ENCODE peak calls at places on chromosomes 2 and 18, in ten cellular contexts. L is cardiac muscle cell; R is GM23248; T is lower lobe of right lung; N is adrenal gland; K is GM23338; C is endothelial cell of umbilical vein; H is CD8-positive, alpha-beta memory T cell; X is SK-N-SH; Z is upper lobe of right lung. D is an unnamed sample.

GRCh38 chr2:81445176-81445575 is 1140.6 kb upstream of the LRRTM1 start:
- DNase-seq in L (no peak), R (no peak), T (no peak), N (no peak), K (no peak), C (no peak), H (no peak), X (no peak), Z (no peak), D (no peak)

GRCh38 chr2:110677080-110677479 is 783 bp downstream of the BUB1 start:
- DNase-seq in L (no peak), R (peak; percentile 27), T (no peak), N (no peak), K (no peak), C (peak; percentile 10), H (no peak), X (no peak), Z (no peak), D (no peak)

GRCh38 chr18:48994926-48995835 is 44.4 kb upstream of the SMAD7 start:
- DNase-seq in L (no peak), R (no peak), T (no peak), N (no peak), K (no peak), C (no peak), H (no peak), X (no peak), Z (no peak), D (no peak)

GRCh38 chr2:119849838-119850565 is 90.3 kb downstream of the PTPN4 start:
- DNase-seq in L (no peak), R (peak; percentile 16), T (no peak), N (no peak), K (no peak), C (no peak), H (no peak), X (no peak), Z (no peak), D (no peak)

GRCh38 chr2:39546409-39546808 is 109.3 kb upstream of the MAP4K3 start:
- DNase-seq in L (no peak), R (no peak), T (no peak), N (no peak), K (no peak), C (no peak), H (no peak), X (no peak), Z (no peak), D (no peak)

GRCh38 chr2:180376076-180376475 is 369.0 kb upstream of the CWC22 start:
- DNase-seq in L (peak; percentile 51), R (no peak), T (no peak), N (no peak), K (no peak), C (no peak), H (no peak), X (no peak), Z (no peak), D (no peak)

GRCh38 chr2:163884416-163884815 is 148.6 kb upstream of the FIGN start:
- DNase-seq in L (no peak), R (no peak), T (no peak), N (no peak), K (peak; percentile 3), C (no peak), H (no peak), X (no peak), Z (no peak), D (peak; percentile 45)

GRCh38 chr2:124178719-124179118 is 153.6 kb downstream of the CNTNAP5 start:
- DNase-seq in L (no peak), R (no peak), T (no peak), N (no peak), K (no peak), C (no peak), H (no peak), X (no peak), Z (no peak), D (no peak)

GRCh38 chr18:79410171-79410641 is 14.5 kb downstream of the NFATC1 start:
- DNase-seq in L (no peak), R (no peak), T (peak; percentile 42), N (no peak), K (no peak), C (no peak), H (no peak), X (no peak), Z (peak; percentile 61), D (peak; percentile 33)

GRCh38 chr18:79413426-79413825 is 17.7 kb downstream of the NFATC1 start:
- DNase-seq in L (no peak), R (no peak), T (peak; percentile 44), N (no peak), K (no peak), C (no peak), H (no peak), X (no peak), Z (peak; percentile 62), D (peak; percentile 23)

GRCh38 chr18:79413025-79413424 is 17.3 kb downstream of the NFATC1 start:
- DNase-seq in L (no peak), R (no peak), T (no peak), N (no peak), K (no peak), C (peak; percentile 33), H (no peak), X (no peak), Z (no peak), D (peak; percentile 62)

GRCh38 chr18:79410731-79411613 is 15.2 kb downstream of the NFATC1 start:
- DNase-seq in L (no peak), R (no peak), T (peak; percentile 44), N (no peak), K (no peak), C (no peak), H (no peak), X (no peak), Z (peak; percentile 63), D (peak; percentile 51)

DNA sequence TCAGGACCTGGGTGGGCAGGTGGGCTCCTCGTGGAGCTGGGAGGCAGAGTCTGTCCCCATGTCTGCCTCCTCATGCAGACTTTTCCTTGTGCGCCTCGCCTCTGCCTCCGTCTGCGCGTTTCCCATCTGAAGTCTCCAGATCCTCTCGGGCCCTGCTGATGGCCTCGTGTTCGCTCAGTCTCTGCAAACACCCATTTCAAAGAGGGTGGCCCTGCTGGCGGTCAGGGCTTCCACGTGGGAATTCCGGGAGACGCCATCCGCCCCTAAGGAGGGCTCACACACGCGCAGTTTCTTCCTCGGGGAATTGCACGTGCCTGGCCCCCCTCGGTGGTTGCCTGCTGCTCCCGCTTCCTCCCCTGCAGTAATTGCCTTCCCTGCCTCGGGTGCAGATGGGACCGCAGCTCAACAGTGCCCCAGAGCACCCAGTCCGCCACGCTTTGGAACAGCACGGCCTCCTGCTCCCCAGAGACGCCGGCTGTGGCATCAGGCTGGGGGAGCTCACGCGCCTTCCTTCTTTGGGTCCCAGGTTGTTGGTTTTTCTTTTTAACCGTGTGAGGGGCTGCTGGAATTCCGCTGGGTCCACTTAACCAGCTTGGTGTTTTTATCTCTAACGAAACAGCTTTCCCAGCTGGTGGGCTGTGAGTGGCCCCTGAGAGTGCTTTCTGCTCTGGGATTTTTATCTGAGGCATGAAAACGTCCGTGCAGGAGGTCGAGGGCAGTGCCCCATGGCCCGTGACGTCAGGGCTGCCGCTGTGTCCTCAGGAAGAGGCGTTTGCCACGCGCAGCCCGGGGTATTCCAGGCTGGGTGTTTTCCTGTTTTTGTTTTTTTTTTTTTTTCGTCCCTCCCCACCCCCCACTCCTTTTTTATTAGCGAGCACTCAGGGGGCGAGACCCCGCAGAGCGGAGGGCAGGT is 16.1 kb downstream of the NFATC1 start:
- DNase-seq in L (no peak), R (no peak), T (peak; percentile 50), N (no peak), K (peak; percentile 38), C (peak; percentile 81), H (no peak), X (no peak), Z (peak; percentile 55), D (peak; percentile 45)
- H3K36me3 ChIP-seq in L (no peaks in the 10 kb centered on the region), R (no peaks in the 10 kb centered on the region), T (peaks cover 28% of the 10 kb centered on the region), N (peaks cover 10% of the 10 kb centered on the region), K (no peaks in the 10 kb centered on the region), C (no peaks in the 10 kb centered on the region), H (peaks cover 4% of the 10 kb centered on the region), X (no peaks in the 10 kb centered on the region), Z (peaks cover 5% of the 10 kb centered on the region), D (peaks cover 4% of the 10 kb centered on the region)

DNA sequence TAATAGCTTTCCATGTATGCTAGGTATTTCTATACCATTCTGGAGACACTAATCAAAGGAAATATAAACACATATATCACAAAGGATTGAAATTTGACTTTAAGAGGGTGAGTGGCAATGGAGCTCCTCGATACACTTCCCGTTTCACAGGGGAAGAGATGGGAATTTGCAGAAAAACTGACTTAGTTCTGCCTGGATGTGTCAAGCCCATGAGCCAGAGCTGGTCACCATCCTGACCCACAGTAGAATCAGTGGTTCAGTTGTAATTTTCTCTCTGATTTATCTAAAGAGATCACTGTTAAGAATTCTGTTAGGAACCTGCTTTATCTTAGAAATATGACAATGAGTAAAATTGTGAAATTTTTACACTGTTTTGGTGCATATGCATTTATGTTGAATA is 34.2 kb downstream of the PLCL1 start:
- DNase-seq in L (no peak), R (peak; percentile 51), T (no peak), N (no peak), K (no peak), C (no peak), H (no peak), X (no peak), Z (no peak), D (no peak)
- H3K4me3 ChIP-seq in L (no peak overlapping the region), R (peak overlapping the region; percentile 70), T (peak overlapping the region; percentile 30), N (no peak overlapping the region), K (no peak overlapping the region), C (no peak overlapping the region), H (peak overlapping the region; percentile 29), X (peak overlapping the region; percentile 38), Z (peak overlapping the region; percentile 36), D (peak overlapping the region; percentile 48)

GRCh38 chr2:101909760-101910159 is 82.0 kb upstream of the IL1R2 start:
- DNase-seq in L (no peak), R (no peak), T (no peak), N (no peak), K (no peak), C (no peak), H (no peak), X (no peak), Z (no peak), D (no peak)
- H3K27ac ChIP-seq in L (no peak overlapping the region), R (no peak overlapping the region), T (no peak overlapping the region), N (no peak overlapping the region), K (no peak overlapping the region), C (no peak overlapping the region), H (no peak overlapping the region), X (no peak overlapping the region), Z (no peak overlapping the region), D (no peak overlapping the region)

GRCh38 chr18:28112056-28112470 is 64.9 kb downstream of the CDH2 start:
- DNase-seq in L (peak; percentile 77), R (peak; percentile 81), T (no peak), N (no peak), K (no peak), C (peak; percentile 63), H (no peak), X (no peak), Z (no peak), D (no peak)

GRCh38 chr18:28113271-28114023 is 63.5 kb downstream of the CDH2 start:
- DNase-seq in L (no peak), R (peak; percentile 27), T (no peak), N (no peak), K (no peak), C (no peak), H (no peak), X (no peak), Z (no peak), D (no peak)

GRCh38 chr18:28115149-28115550 is 61.8 kb downstream of the CDH2 start:
- DNase-seq in L (peak; percentile 82), R (peak; percentile 89), T (no peak), N (no peak), K (no peak), C (peak; percentile 66), H (no peak), X (no peak), Z (no peak), D (no peak)

GRCh38 chr18:28116461-28116860 is 60.5 kb downstream of the CDH2 start:
- DNase-seq in L (no peak), R (no peak), T (no peak), N (no peak), K (no peak), C (peak; percentile 18), H (no peak), X (no peak), Z (no peak), D (no peak)

DNA sequence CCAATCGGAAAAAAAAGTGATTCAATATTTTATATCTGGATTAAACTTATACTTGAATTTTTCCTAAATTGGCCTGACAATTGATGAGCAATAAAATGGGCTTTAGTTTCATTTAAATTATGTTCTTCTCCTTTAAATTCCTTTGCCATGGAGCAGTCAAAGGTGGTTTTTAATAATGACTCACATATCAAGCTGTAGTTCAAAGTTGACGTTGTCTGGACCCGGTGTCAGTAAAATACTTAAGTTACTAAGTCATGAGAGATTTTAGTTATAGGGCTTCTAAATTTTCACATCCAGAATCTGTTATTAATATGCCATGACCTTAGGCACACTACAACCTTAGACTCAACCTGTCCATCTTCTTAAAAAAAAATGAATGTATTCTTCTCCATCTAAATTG is 62.5 kb downstream of the CDH2 start:
- DNase-seq in L (peak; percentile 54), R (peak; percentile 78), T (no peak), N (no peak), K (no peak), C (peak; percentile 47), H (no peak), X (no peak), Z (no peak), D (no peak)
- H3K36me3 ChIP-seq in L (no peaks in the 10 kb centered on the region), R (no peaks in the 10 kb centered on the region), T (no peaks in the 10 kb centered on the region), N (no peaks in the 10 kb centered on the region), K (no peaks in the 10 kb centered on the region), C (no peaks in the 10 kb centered on the region), H (no peaks in the 10 kb centered on the region), X (peaks cover 18% of the 10 kb centered on the region), Z (no peaks in the 10 kb centered on the region), D (no peaks in the 10 kb centered on the region)